ENCODE peak calls at places on chromosomes 16 and 17, in four cellular contexts. Z is posterior vena cava, M is heart right ventricle, N is GM13976. Y is an unnamed sample.
A peak's percentile ranks its signal among the peaks of the same experiment; 100 is the strongest.

GRCh38 chr17:2263183-2263954 is 40.2 kb downstream of the SMG6 start:
- DNase-seq in Z (no peak), M (no peak), N (no peak), Y (no peak)

GRCh38 chr17:49775546-49776260 is 11.8 kb upstream of the FAM117A start:
- DNase-seq in Z (peak; percentile 85), M (no peak), N (no peak), Y (no peak)

GRCh38 chr17:55133583-55133982 is 131.2 kb upstream of the HLF start:
- DNase-seq in Z (no peak), M (no peak), N (no peak), Y (no peak)

GRCh38 chr16:30996324-30996999 is 11.5 kb downstream of the HSD3B7 start:
- DNase-seq in Z (no peak), M (no peak), N (no peak), Y (no peak)

GRCh38 chr17:55190748-55191147 is 74.0 kb upstream of the HLF start:
- DNase-seq in Z (no peak), M (no peak), N (no peak), Y (no peak)

GRCh38 chr17:4795168-4795567 is 796 bp upstream of the PSMB6 start:
- DNase-seq in Z (no peak), M (no peak), N (no peak), Y (no peak)

GRCh38 chr16:52786105-52786504 is 239.2 kb upstream of the TOX3 start:
- DNase-seq in Z (no peak), M (no peak), N (no peak), Y (no peak)

GRCh38 chr16:68075980-68076379 is 9.2 kb upstream of the NFATC3 start:
- DNase-seq in Z (no peak), M (no peak), N (no peak), Y (no peak)

GRCh38 chr16:69393898-69394849 is 8.4 kb upstream of the TERF2 start:
- DNase-seq in Z (no peak), M (no peak), N (no peak), Y (no peak)

GRCh38 chr16:88599092-88599733 is 29.0 kb downstream of the ZC3H18 start:
- DNase-seq in Z (peak; percentile 94), M (peak; percentile 89), N (no peak), Y (no peak)

GRCh38 chr16:88460496-88461169 is 7.6 kb downstream of the ZFPM1 start:
- DNase-seq in Z (no peak), M (no peak), N (no peak), Y (no peak)

GRCh38 chr17:49360796-49361128 is 1.3 kb downstream of the ZNF652 start:
- DNase-seq in Z (no peak), M (no peak), N (no peak), Y (no peak)

GRCh38 chr17:57045868-57046671 is 39.0 kb upstream of the AKAP1 start:
- DNase-seq in Z (peak; percentile 84), M (no peak), N (peak; percentile 76), Y (no peak)

GRCh38 chr16:4372578-4373355 is 1.1 kb downstream of the VASN start:
- DNase-seq in Z (no peak), M (no peak), N (no peak), Y (no peak)

GRCh38 chr17:49996121-49996494 is 1.1 kb upstream of the DLX3 start:
- DNase-seq in Z (peak; percentile 51), M (no peak), N (peak; percentile 20), Y (no peak)

GRCh38 chr17:81422776-81423697 is 27.8 kb downstream of the BAHCC1 start:
- DNase-seq in Z (peak; percentile 96), M (peak; percentile 75), N (no peak), Y (no peak)

GRCh38 chr16:69796285-69797118 is 34.4 kb downstream of the WWP2 start:
- DNase-seq in Z (no peak), M (peak; percentile 40), N (peak; percentile 62), Y (peak; percentile 55)

GRCh38 chr16:67926181-67926742 is 5.4 kb downstream of the CTRL start:
- DNase-seq in Z (no peak), M (no peak), N (no peak), Y (no peak)

GRCh38 chr16:66462912-66463311 is 35.8 kb downstream of the BEAN1 start:
- DNase-seq in Z (no peak), M (no peak), N (no peak), Y (no peak)

GRCh38 chr16:31333686-31334649 is 21.0 kb upstream of the ITGAX start:
- DNase-seq in Z (no peak), M (no peak), N (peak; percentile 65), Y (no peak)

GRCh38 chr16:57660715-57661463 is 7.2 kb upstream of the ADGRG3 start:
- DNase-seq in Z (no peak), M (no peak), N (no peak), Y (no peak)

GRCh38 chr16:68564367-68564985 is 25.4 kb downstream of the ZFP90 start:
- DNase-seq in Z (no peak), M (no peak), N (no peak), Y (no peak)